ENCODE peak calls at places on chromosomes 2 and 18, in six cellular contexts. One of them, this sample, is unnamed.

GRCh38 chr2:236843604-236844003 is 242.1 kb upstream of the COPS8 start:
- DNase-seq in stomach: no peak
- DNase-seq in K562: no peak
- DNase-seq in SK-N-SH: no peak
- DNase-seq in A549: no peak
- DNase-seq in sigmoid colon: peak; percentile 26
- DNase-seq in this sample: no peak

GRCh38 chr18:9058426-9058825 is 44.1 kb upstream of the NDUFV2 start:
- DNase-seq in stomach: no peak
- DNase-seq in K562: no peak
- DNase-seq in SK-N-SH: peak; percentile 9
- DNase-seq in A549: no peak
- DNase-seq in sigmoid colon: no peak
- DNase-seq in this sample: no peak

GRCh38 chr2:203021986-203022385 is 7.3 kb downstream of the NBEAL1 start:
- DNase-seq in stomach: no peak
- DNase-seq in K562: no peak
- DNase-seq in SK-N-SH: no peak
- DNase-seq in A549: no peak
- DNase-seq in sigmoid colon: no peak
- DNase-seq in this sample: no peak

GRCh38 chr2:19287324-19287723 is 71.1 kb downstream of the OSR1 start:
- DNase-seq in stomach: no peak
- DNase-seq in K562: no peak
- DNase-seq in SK-N-SH: no peak
- DNase-seq in A549: no peak
- DNase-seq in sigmoid colon: no peak
- DNase-seq in this sample: no peak

GRCh38 chr18:10530852-10531251 is 5.0 kb downstream of the NAPG start:
- DNase-seq in stomach: no peak
- DNase-seq in K562: peak; percentile 35
- DNase-seq in SK-N-SH: no peak
- DNase-seq in A549: no peak
- DNase-seq in sigmoid colon: no peak
- DNase-seq in this sample: no peak

GRCh38 chr2:64930159-64930558 is 59.0 kb upstream of the SLC1A4 start:
- DNase-seq in stomach: no peak
- DNase-seq in K562: no peak
- DNase-seq in SK-N-SH: no peak
- DNase-seq in A549: no peak
- DNase-seq in sigmoid colon: no peak
- DNase-seq in this sample: no peak

GRCh38 chr2:219469186-219469724 is 29.4 kb upstream of the GMPPA start:
- DNase-seq in stomach: no peak
- DNase-seq in K562: peak; percentile 67
- DNase-seq in SK-N-SH: no peak
- DNase-seq in A549: peak; percentile 40
- DNase-seq in sigmoid colon: no peak
- DNase-seq in this sample: no peak

GRCh38 chr18:62327977-62328376 is 2.9 kb downstream of the TNFRSF11A start:
- DNase-seq in stomach: no peak
- DNase-seq in K562: no peak
- DNase-seq in SK-N-SH: no peak
- DNase-seq in A549: no peak
- DNase-seq in sigmoid colon: no peak
- DNase-seq in this sample: no peak

GRCh38 chr2:219104107-219105050 is 43.7 kb upstream of the IHH start:
- DNase-seq in stomach: no peak
- DNase-seq in K562: peak; percentile 58
- DNase-seq in SK-N-SH: peak; percentile 66
- DNase-seq in A549: peak; percentile 60
- DNase-seq in sigmoid colon: no peak
- DNase-seq in this sample: no peak

GRCh38 chr18:40159141-40160017 is 1795.7 kb upstream of the PIK3C3 start:
- DNase-seq in stomach: no peak
- DNase-seq in K562: no peak
- DNase-seq in SK-N-SH: peak; percentile 27
- DNase-seq in A549: peak; percentile 21
- DNase-seq in sigmoid colon: no peak
- DNase-seq in this sample: no peak

GRCh38 chr2:61368687-61369665 is 101.9 kb downstream of the USP34 start:
- DNase-seq in stomach: no peak
- DNase-seq in K562: no peak
- DNase-seq in SK-N-SH: no peak
- DNase-seq in A549: no peak
- DNase-seq in sigmoid colon: no peak
- DNase-seq in this sample: no peak

GRCh38 chr2:219748673-219749570 is 121.5 kb downstream of the SLC4A3 start:
- DNase-seq in stomach: no peak
- DNase-seq in K562: no peak
- DNase-seq in SK-N-SH: no peak
- DNase-seq in A549: no peak
- DNase-seq in sigmoid colon: no peak
- DNase-seq in this sample: no peak

GRCh38 chr2:188678921-188679320 is 295.3 kb upstream of the COL3A1 start:
- DNase-seq in stomach: no peak
- DNase-seq in K562: no peak
- DNase-seq in SK-N-SH: no peak
- DNase-seq in A549: peak; percentile 6
- DNase-seq in sigmoid colon: no peak
- DNase-seq in this sample: no peak

GRCh38 chr2:158211516-158211915 is 109.8 kb downstream of the UPP2 start:
- DNase-seq in stomach: no peak
- DNase-seq in K562: no peak
- DNase-seq in SK-N-SH: no peak
- DNase-seq in A549: no peak
- DNase-seq in sigmoid colon: no peak
- DNase-seq in this sample: no peak

GRCh38 chr2:65435625-65436168 is 3.3 kb upstream of the SPRED2 start:
- DNase-seq in stomach: peak; percentile 84
- DNase-seq in K562: peak; percentile 90
- DNase-seq in SK-N-SH: peak; percentile 97
- DNase-seq in A549: peak; percentile 87
- DNase-seq in sigmoid colon: peak; percentile 95
- DNase-seq in this sample: peak; percentile 73

GRCh38 chr2:108316194-108316880 is 27.6 kb downstream of the SULT1C2 start:
- DNase-seq in stomach: no peak
- DNase-seq in K562: no peak
- DNase-seq in SK-N-SH: no peak
- DNase-seq in A549: no peak
- DNase-seq in sigmoid colon: no peak
- DNase-seq in this sample: no peak

GRCh38 chr18:48815581-48816324 is 135.0 kb downstream of the SMAD7 start:
- DNase-seq in stomach: no peak
- DNase-seq in K562: no peak
- DNase-seq in SK-N-SH: no peak
- DNase-seq in A549: no peak
- DNase-seq in sigmoid colon: peak; percentile 15
- DNase-seq in this sample: peak; percentile 4

GRCh38 chr2:60335533-60336237 is 217.8 kb downstream of the BCL11A start:
- DNase-seq in stomach: no peak
- DNase-seq in K562: no peak
- DNase-seq in SK-N-SH: no peak
- DNase-seq in A549: no peak
- DNase-seq in sigmoid colon: no peak
- DNase-seq in this sample: no peak

GRCh38 chr2:60334610-60335009 is 218.8 kb downstream of the BCL11A start:
- DNase-seq in stomach: no peak
- DNase-seq in K562: no peak
- DNase-seq in SK-N-SH: no peak
- DNase-seq in A549: no peak
- DNase-seq in sigmoid colon: no peak
- DNase-seq in this sample: no peak

GRCh38 chr2:60339286-60339685 is 214.2 kb downstream of the BCL11A start:
- DNase-seq in stomach: no peak
- DNase-seq in K562: no peak
- DNase-seq in SK-N-SH: no peak
- DNase-seq in A549: no peak
- DNase-seq in sigmoid colon: no peak
- DNase-seq in this sample: no peak

GRCh38 chr2:60336442-60337141 is 216.9 kb downstream of the BCL11A start:
- DNase-seq in stomach: no peak
- DNase-seq in K562: no peak
- DNase-seq in SK-N-SH: no peak
- DNase-seq in A549: no peak
- DNase-seq in sigmoid colon: no peak
- DNase-seq in this sample: no peak

GRCh38 chr2:60337142-60337497 is 216.3 kb downstream of the BCL11A start:
- DNase-seq in stomach: no peak
- DNase-seq in K562: no peak
- DNase-seq in SK-N-SH: no peak
- DNase-seq in A549: no peak
- DNase-seq in sigmoid colon: no peak
- DNase-seq in this sample: no peak
- TF ChIP-seq EP300 in stomach: no peak
- TF ChIP-seq EP300 in K562: no peak
- TF ChIP-seq EP300 in SK-N-SH: no peak
- TF ChIP-seq EP300 in A549: no peak
- TF ChIP-seq EP300 in sigmoid colon: no peak
- TF ChIP-seq EP300 in this sample: no peak

DNA sequence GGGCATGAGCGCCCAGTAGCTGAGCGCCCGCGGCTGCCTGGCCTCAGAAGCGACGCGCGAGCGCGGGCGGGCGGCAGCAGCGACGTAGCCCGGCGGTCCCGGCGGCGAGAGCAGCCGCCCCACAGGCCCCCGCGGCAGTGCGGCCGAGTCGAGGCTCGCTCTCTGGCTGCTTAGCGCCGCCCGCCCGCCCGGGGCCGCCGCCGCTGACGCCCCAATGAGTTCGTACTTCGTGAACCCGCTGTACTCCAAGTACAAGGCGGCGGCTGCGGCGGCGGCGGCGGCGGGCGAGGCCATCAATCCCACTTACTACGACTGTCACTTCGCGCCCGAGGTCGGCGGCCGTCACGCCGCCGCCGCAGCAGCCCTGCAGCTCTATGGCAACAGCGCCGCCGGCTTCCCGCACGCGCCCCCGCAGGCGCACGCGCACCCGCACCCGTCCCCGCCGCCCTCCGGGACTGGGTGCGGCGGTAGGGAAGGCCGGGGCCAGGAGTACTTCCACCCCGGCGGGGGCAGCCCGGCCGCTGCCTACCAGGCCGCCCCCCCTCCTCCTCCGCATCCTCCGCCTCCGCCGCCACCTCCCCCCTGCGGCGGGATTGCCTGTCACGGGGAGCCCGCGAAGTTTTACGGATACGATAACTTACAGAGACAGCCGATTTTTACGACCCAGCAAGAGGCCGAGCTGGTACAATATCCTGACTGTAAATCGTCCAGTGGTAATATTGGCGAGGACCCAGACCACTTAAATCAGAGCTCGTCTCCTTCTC is 830 bp downstream of the HOXD8 start:
- DNase-seq in stomach: no peak
- DNase-seq in K562: peak; percentile 64
- DNase-seq in SK-N-SH: peak; percentile 80
- DNase-seq in A549: peak; percentile 59
- DNase-seq in sigmoid colon: peak; percentile 86
- DNase-seq in this sample: no peak
- TF ChIP-seq EP300 in stomach: no peak
- TF ChIP-seq EP300 in K562: no peak
- TF ChIP-seq EP300 in SK-N-SH: no peak
- TF ChIP-seq EP300 in A549: no peak
- TF ChIP-seq EP300 in sigmoid colon: no peak
- TF ChIP-seq EP300 in this sample: no peak

GRCh38 chr2:11050565-11050964 is 104.7 kb upstream of the SLC66A3 start:
- DNase-seq in stomach: no peak
- DNase-seq in K562: no peak
- DNase-seq in SK-N-SH: no peak
- DNase-seq in A549: no peak
- DNase-seq in sigmoid colon: no peak
- DNase-seq in this sample: no peak
- TF ChIP-seq EP300 in stomach: no peak
- TF ChIP-seq EP300 in K562: no peak
- TF ChIP-seq EP300 in SK-N-SH: no peak
- TF ChIP-seq EP300 in A549: no peak
- TF ChIP-seq EP300 in sigmoid colon: no peak
- TF ChIP-seq EP300 in this sample: no peak

DNA sequence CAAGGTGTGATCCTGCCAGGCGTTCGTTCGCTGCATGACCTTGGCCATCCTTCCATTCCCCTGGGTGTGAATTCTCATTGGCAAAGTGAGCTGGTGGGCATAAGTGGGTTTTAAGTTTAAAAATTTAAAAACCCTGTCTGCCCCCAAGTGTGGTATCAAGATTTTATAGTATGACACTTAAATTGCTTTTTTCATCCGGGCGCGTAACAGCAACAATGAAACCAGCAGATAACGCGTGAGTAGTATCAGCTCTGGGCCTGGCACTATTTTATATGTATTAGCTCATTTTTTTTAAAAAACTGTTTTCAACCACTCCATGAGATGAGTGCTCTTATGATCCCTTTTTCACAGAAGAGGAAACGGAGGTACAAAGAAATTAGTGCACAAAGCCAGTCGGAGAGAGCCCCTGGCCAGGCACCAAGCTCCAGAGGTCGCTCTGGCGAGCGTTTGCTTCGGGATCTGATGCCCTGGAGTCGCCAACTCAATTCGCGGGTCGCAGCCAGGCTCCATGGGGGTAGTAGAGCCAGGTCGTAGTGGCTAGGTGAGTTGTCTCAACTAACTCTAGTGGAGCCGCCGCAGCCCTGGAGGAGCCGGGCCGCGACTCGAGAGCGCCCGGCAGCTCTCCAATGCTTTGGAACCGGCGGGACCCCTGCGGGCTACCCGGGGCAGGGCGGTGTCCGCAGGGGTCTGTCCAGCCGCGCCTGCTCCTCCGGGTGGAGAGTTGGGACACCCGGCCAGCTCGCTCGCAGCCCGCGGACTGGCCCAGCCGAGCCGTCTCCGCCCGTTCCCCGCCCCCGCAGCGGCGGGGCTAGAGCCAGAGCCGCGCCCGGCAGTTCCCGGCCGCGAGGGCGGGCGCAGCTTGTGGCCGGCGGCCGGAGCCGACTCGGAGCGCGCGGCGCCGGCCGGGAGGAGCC is at the start of gene IL1R1:
- DNase-seq in stomach: peak; percentile 84
- DNase-seq in K562: peak; percentile 84
- DNase-seq in SK-N-SH: peak; percentile 65
- DNase-seq in A549: peak; percentile 59
- DNase-seq in sigmoid colon: peak; percentile 90
- DNase-seq in this sample: peak; percentile 53
- TF ChIP-seq EP300 in stomach: no peak
- TF ChIP-seq EP300 in K562: no peak
- TF ChIP-seq EP300 in SK-N-SH: no peak
- TF ChIP-seq EP300 in A549: no peak
- TF ChIP-seq EP300 in sigmoid colon: no peak
- TF ChIP-seq EP300 in this sample: peak; percentile 48